ENCODE peak calls at places on chromosomes 16 and 17, in seven cellular contexts. T is PC-3; L is stomach; I is effector memory CD4-positive, alpha-beta T cell; F is uterus; E is SJSA1; N is lung. R is an unnamed sample.

GRCh38 chr17:30074726-30075125 is 41.9 kb upstream of the NSRP1 start:
- DNase-seq in N (no peak), E (no peak), T (no peak), L (no peak), F (no peak), I (no peak), R (no peak)

GRCh38 chr17:4931974-4932373 is at the start of gene GP1BA:
- DNase-seq in L (no peak), I (no peak), N (no peak), F (no peak), T (no peak), E (no peak), R (no peak)

GRCh38 chr17:13031718-13032350 is 14.0 kb upstream of the ELAC2 start:
- DNase-seq in L (peak; percentile 53), N (peak; percentile 46), I (peak; percentile 9), E (peak; percentile 6), T (peak; percentile 70), F (peak; percentile 46), R (peak; percentile 66)

GRCh38 chr16:50547340-50547865 is 793 bp upstream of the NKD1 start:
- DNase-seq in E (peak; percentile 20), N (no peak), L (peak; percentile 63), T (peak; percentile 4), I (peak; percentile 86), F (peak; percentile 45), R (peak; percentile 35)

GRCh38 chr16:67349172-67349571 is 22.6 kb downstream of the LRRC36 start:
- DNase-seq in E (peak; percentile 12), I (no peak), N (no peak), L (no peak), F (no peak), T (peak; percentile 61), R (peak; percentile 29)

GRCh38 chr17:63150994-63151464 is 185.0 kb downstream of the TANC2 start:
- DNase-seq in I (no peak), L (no peak), F (no peak), N (no peak), E (no peak), T (no peak), R (peak; percentile 13)

GRCh38 chr17:54967621-54968258 is 714 bp downstream of the COX11 start:
- DNase-seq in E (no peak), N (no peak), L (no peak), I (no peak), T (peak; percentile 56), F (no peak), R (peak; percentile 31)

GRCh38 chr17:205817-206216 is 24.4 kb upstream of the DOC2B start:
- DNase-seq in T (no peak), F (no peak), L (no peak), I (no peak), E (no peak), N (no peak), R (no peak)

GRCh38 chr16:57600048-57600835 is 28.2 kb upstream of the ADGRG1 start:
- DNase-seq in F (no peak), N (peak; percentile 62), E (peak; percentile 14), L (peak; percentile 79), I (no peak), T (peak; percentile 66), R (peak; percentile 26)

GRCh38 chr17:73067075-73067474 is 25.4 kb downstream of the SLC39A11 start:
- DNase-seq in L (no peak), I (no peak), N (no peak), F (no peak), E (no peak), T (no peak), R (no peak)

GRCh38 chr16:74760007-74760767 is 14.4 kb downstream of the FA2H start:
- DNase-seq in N (no peak), T (peak; percentile 56), I (no peak), E (no peak), F (no peak), L (no peak), R (no peak)

GRCh38 chr17:63928966-63929695 is 3.0 kb downstream of the CD79B start:
- DNase-seq in N (no peak), E (no peak), L (no peak), F (no peak), T (no peak), I (no peak), R (no peak)

GRCh38 chr17:40839194-40839593 is 16.8 kb upstream of the KRT10 start:
- DNase-seq in T (no peak), N (no peak), F (no peak), E (no peak), I (no peak), L (no peak), R (no peak)

GRCh38 chr17:10036511-10037061 is 131.5 kb upstream of the RCVRN start:
- DNase-seq in L (no peak), T (no peak), I (no peak), F (peak; percentile 54), N (peak; percentile 60), E (no peak), R (no peak)

GRCh38 chr16:54632322-54632721 is 298.3 kb upstream of the IRX5 start:
- DNase-seq in L (no peak), F (no peak), I (no peak), E (no peak), N (no peak), T (no peak), R (peak; percentile 21)

GRCh38 chr16:80460004-80460403 is 80.8 kb upstream of the DYNLRB2 start:
- DNase-seq in N (no peak), L (no peak), I (no peak), E (no peak), F (no peak), T (no peak), R (no peak)

GRCh38 chr16:6541262-6541661 is 791.4 kb upstream of the RBFOX1 start:
- DNase-seq in I (no peak), E (no peak), N (no peak), F (no peak), T (no peak), L (no peak), R (no peak)
- H3K36me3 ChIP-seq in I (no peaks in the 10 kb centered on the region), E (no peaks in the 10 kb centered on the region), N (no peaks in the 10 kb centered on the region), F (no peaks in the 10 kb centered on the region), T (no peaks in the 10 kb centered on the region), L (no peaks in the 10 kb centered on the region), R (no peaks in the 10 kb centered on the region)

GRCh38 chr16:30061195-30061554 is 4.4 kb upstream of the ALDOA start:
- DNase-seq in E (no peak), T (no peak), L (no peak), N (no peak), I (no peak), F (no peak), R (no peak)
- H3K27ac ChIP-seq in E (no peak overlapping the region), T (no peak overlapping the region), L (no peak overlapping the region), N (no peak overlapping the region), I (no peak overlapping the region), F (no peak overlapping the region), R (peak overlapping the region; percentile 17)

GRCh38 chr17:82056729-82057621 is 5.3 kb downstream of the GPS1 start:
- DNase-seq in T (no peak), L (no peak), E (no peak), I (no peak), N (no peak), F (no peak), R (no peak)
- H3K36me3 ChIP-seq in T (peaks cover 47% of the 10 kb centered on the region), L (peaks cover 67% of the 10 kb centered on the region), E (peaks cover 92% of the 10 kb centered on the region), I (peaks cover 77% of the 10 kb centered on the region), N (peaks cover 5% of the 10 kb centered on the region), F (no peaks in the 10 kb centered on the region), R (peaks cover 65% of the 10 kb centered on the region)

GRCh38 chr17:76441681-76442340 is 11.1 kb downstream of the UBE2O start:
- DNase-seq in E (no peak), I (no peak), L (no peak), F (no peak), N (no peak), T (no peak), R (no peak)
- H3K27ac ChIP-seq in E (no peak overlapping the region), I (no peak overlapping the region), L (no peak overlapping the region), F (no peak overlapping the region), N (no peak overlapping the region), T (no peak overlapping the region), R (no peak overlapping the region)

DNA sequence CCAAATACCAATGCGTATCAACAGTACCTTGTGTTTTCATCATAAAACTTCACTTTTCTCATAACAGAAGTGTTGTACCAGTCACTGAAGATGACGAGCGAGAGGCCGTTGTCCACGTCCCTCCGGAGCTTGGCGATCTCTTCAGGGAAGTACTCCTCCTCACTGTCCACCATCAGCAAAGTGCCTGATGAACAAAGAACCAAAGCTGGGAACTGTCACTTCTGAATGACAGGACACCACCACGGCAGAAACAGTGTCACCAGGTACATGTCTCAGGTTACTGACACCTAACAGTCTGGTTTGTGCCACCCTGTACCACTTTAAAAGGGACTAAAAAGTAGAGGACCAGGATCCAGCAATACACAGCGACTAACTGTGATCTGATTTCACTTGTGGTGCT is 25.0 kb upstream of the SLC38A8 start:
- DNase-seq in T (no peak), E (no peak), N (no peak), I (no peak), F (no peak), L (no peak), R (no peak)
- H3K36me3 ChIP-seq in T (peaks cover 19% of the 10 kb centered on the region), E (peaks cover 83% of the 10 kb centered on the region), N (peaks cover 33% of the 10 kb centered on the region), I (peaks cover 92% of the 10 kb centered on the region), F (no peaks in the 10 kb centered on the region), L (peaks cover 48% of the 10 kb centered on the region), R (peaks cover 56% of the 10 kb centered on the region)